ENCODE peak calls at places on chromosomes 5 and 9, in six cellular contexts. One of them, this sample, is unnamed.

GRCh38 chr5:174288436-174288835 is 242.9 kb downstream of the NSG2 start:
- DNase-seq in H1: no peak
- DNase-seq in H9: no peak
- DNase-seq in mesenchymal stem cell: no peak
- DNase-seq in mesendoderm: no peak
- DNase-seq in neuronal stem cell: no peak
- DNase-seq in this sample: no peak

GRCh38 chr5:109689740-109690455 is at the start of gene MAN2A1:
- DNase-seq in mesenchymal stem cell: peak; percentile 81
- DNase-seq in H1: peak; percentile 78
- DNase-seq in mesendoderm: peak; percentile 81
- DNase-seq in H9: peak; percentile 71
- DNase-seq in neuronal stem cell: peak; percentile 73
- DNase-seq in this sample: peak; percentile 47

GRCh38 chr5:34598177-34598794 is 57.8 kb upstream of the RAI14 start:
- DNase-seq in H9: no peak
- DNase-seq in H1: no peak
- DNase-seq in mesenchymal stem cell: peak; percentile 96
- DNase-seq in neuronal stem cell: no peak
- DNase-seq in mesendoderm: no peak
- DNase-seq in this sample: peak; percentile 96

GRCh38 chr5:4905674-4906528 is 234.2 kb upstream of the ADAMTS16 start:
- DNase-seq in H9: peak; percentile 62
- DNase-seq in mesendoderm: peak; percentile 73
- DNase-seq in neuronal stem cell: no peak
- DNase-seq in mesenchymal stem cell: no peak
- DNase-seq in H1: peak; percentile 59
- DNase-seq in this sample: no peak

GRCh38 chr5:56705217-56705616 is 110.1 kb upstream of the MAP3K1 start:
- DNase-seq in mesendoderm: peak; percentile 16
- DNase-seq in H1: no peak
- DNase-seq in H9: no peak
- DNase-seq in neuronal stem cell: no peak
- DNase-seq in mesenchymal stem cell: no peak
- DNase-seq in this sample: no peak

GRCh38 chr5:53942724-53943123 is 367.6 kb downstream of the ARL15 start:
- DNase-seq in neuronal stem cell: no peak
- DNase-seq in mesenchymal stem cell: peak; percentile 37
- DNase-seq in H9: no peak
- DNase-seq in mesendoderm: peak; percentile 73
- DNase-seq in H1: no peak
- DNase-seq in this sample: peak; percentile 86

GRCh38 chr9:23825700-23826099 is 340 bp downstream of the ELAVL2 start:
- DNase-seq in mesenchymal stem cell: peak; percentile 22
- DNase-seq in H1: no peak
- DNase-seq in mesendoderm: no peak
- DNase-seq in neuronal stem cell: no peak
- DNase-seq in H9: no peak
- DNase-seq in this sample: no peak

GRCh38 chr5:160434022-160434531 is 12.4 kb downstream of the PTTG1 start:
- DNase-seq in H1: no peak
- DNase-seq in mesenchymal stem cell: no peak
- DNase-seq in neuronal stem cell: peak; percentile 30
- DNase-seq in H9: peak; percentile 61
- DNase-seq in mesendoderm: peak; percentile 67
- DNase-seq in this sample: no peak

GRCh38 chr5:142323480-142324376 is 1.1 kb downstream of the SPRY4 start:
- DNase-seq in mesenchymal stem cell: peak; percentile 46
- DNase-seq in H1: no peak
- DNase-seq in neuronal stem cell: peak; percentile 11
- DNase-seq in H9: no peak
- DNase-seq in mesendoderm: no peak
- DNase-seq in this sample: peak; percentile 48

GRCh38 chr5:77630246-77631165 is 8.0 kb downstream of the OTP start:
- DNase-seq in H9: peak; percentile 83
- DNase-seq in mesenchymal stem cell: peak; percentile 46
- DNase-seq in neuronal stem cell: no peak
- DNase-seq in mesendoderm: peak; percentile 78
- DNase-seq in H1: peak; percentile 63
- DNase-seq in this sample: no peak

GRCh38 chr9:33151007-33151557 is 16.1 kb downstream of the B4GALT1 start:
- DNase-seq in mesenchymal stem cell: peak; percentile 95
- DNase-seq in H9: no peak
- DNase-seq in neuronal stem cell: no peak
- DNase-seq in H1: no peak
- DNase-seq in mesendoderm: peak; percentile 45
- DNase-seq in this sample: peak; percentile 98

GRCh38 chr5:122492675-122493074 is 180.6 kb downstream of the SNCAIP start:
- DNase-seq in mesendoderm: peak; percentile 68
- DNase-seq in H9: no peak
- DNase-seq in mesenchymal stem cell: peak; percentile 25
- DNase-seq in H1: no peak
- DNase-seq in neuronal stem cell: no peak
- DNase-seq in this sample: no peak

GRCh38 chr5:68251386-68251785 is 35.8 kb downstream of the PIK3R1 start:
- DNase-seq in H1: no peak
- DNase-seq in mesendoderm: peak; percentile 51
- DNase-seq in H9: no peak
- DNase-seq in mesenchymal stem cell: peak; percentile 45
- DNase-seq in neuronal stem cell: no peak
- DNase-seq in this sample: peak; percentile 31

GRCh38 chr9:110095238-110095637 is 112.7 kb downstream of the C9orf152 start:
- DNase-seq in H1: no peak
- DNase-seq in neuronal stem cell: no peak
- DNase-seq in mesenchymal stem cell: peak; percentile 88
- DNase-seq in mesendoderm: no peak
- DNase-seq in H9: no peak
- DNase-seq in this sample: peak; percentile 71

GRCh38 chr9:35728041-35728971 is 3.7 kb downstream of the TLN1 start:
- DNase-seq in mesenchymal stem cell: peak; percentile 86
- DNase-seq in H9: peak; percentile 66
- DNase-seq in mesendoderm: peak; percentile 98
- DNase-seq in neuronal stem cell: peak; percentile 72
- DNase-seq in H1: peak; percentile 56
- DNase-seq in this sample: peak; percentile 90

GRCh38 chr9:18638448-18639249 is 164.7 kb downstream of the ADAMTSL1 start:
- DNase-seq in mesendoderm: no peak
- DNase-seq in H9: no peak
- DNase-seq in neuronal stem cell: no peak
- DNase-seq in mesenchymal stem cell: peak; percentile 9
- DNase-seq in H1: no peak
- DNase-seq in this sample: peak; percentile 77

GRCh38 chr5:133316346-133317343 is 264.8 kb downstream of the HSPA4 start:
- DNase-seq in mesendoderm: peak; percentile 79
- DNase-seq in mesenchymal stem cell: no peak
- DNase-seq in H1: peak; percentile 74
- DNase-seq in neuronal stem cell: peak; percentile 11
- DNase-seq in H9: peak; percentile 82
- DNase-seq in this sample: no peak

GRCh38 chr5:72510610-72511121 is 3.5 kb upstream of the ZNF366 start:
- DNase-seq in mesenchymal stem cell: peak; percentile 96
- DNase-seq in H9: no peak
- DNase-seq in H1: no peak
- DNase-seq in mesendoderm: no peak
- DNase-seq in neuronal stem cell: no peak
- DNase-seq in this sample: peak; percentile 86

GRCh38 chr9:128787583-128788156 is 617 bp downstream of the TBC1D13 start:
- DNase-seq in neuronal stem cell: no peak
- DNase-seq in mesendoderm: peak; percentile 41
- DNase-seq in H1: no peak
- DNase-seq in H9: no peak
- DNase-seq in mesenchymal stem cell: peak; percentile 38
- DNase-seq in this sample: no peak

GRCh38 chr5:16935271-16936149 is 578 bp downstream of the MYO10 start:
- DNase-seq in neuronal stem cell: no peak
- DNase-seq in H9: peak; percentile 34
- DNase-seq in mesenchymal stem cell: no peak
- DNase-seq in H1: peak; percentile 87
- DNase-seq in mesendoderm: peak; percentile 83
- DNase-seq in this sample: no peak

GRCh38 chr5:179276838-179277395 is 68.3 kb downstream of the ADAMTS2 start:
- DNase-seq in neuronal stem cell: no peak
- DNase-seq in H9: no peak
- DNase-seq in mesendoderm: peak; percentile 28
- DNase-seq in H1: no peak
- DNase-seq in mesenchymal stem cell: no peak
- DNase-seq in this sample: no peak

GRCh38 chr5:159208508-159209437 is 580 bp downstream of the RNF145 start:
- DNase-seq in neuronal stem cell: peak; percentile 46
- DNase-seq in mesendoderm: peak; percentile 86
- DNase-seq in H9: peak; percentile 58
- DNase-seq in H1: peak; percentile 64
- DNase-seq in mesenchymal stem cell: peak; percentile 50
- DNase-seq in this sample: peak; percentile 28

GRCh38 chr5:44708611-44709010 is 100.1 kb upstream of the MRPS30 start:
- DNase-seq in H1: no peak
- DNase-seq in mesenchymal stem cell: no peak
- DNase-seq in neuronal stem cell: no peak
- DNase-seq in H9: no peak
- DNase-seq in mesendoderm: no peak
- DNase-seq in this sample: no peak

GRCh38 chr5:127909078-127909477 is 174.5 kb upstream of the SLC12A2 start:
- DNase-seq in mesenchymal stem cell: peak; percentile 37
- DNase-seq in H1: no peak
- DNase-seq in neuronal stem cell: peak; percentile 11
- DNase-seq in mesendoderm: peak; percentile 83
- DNase-seq in H9: peak; percentile 59
- DNase-seq in this sample: peak; percentile 55

GRCh38 chr5:5331838-5332237 is 90.6 kb upstream of the ICE1 start:
- DNase-seq in mesenchymal stem cell: no peak
- DNase-seq in neuronal stem cell: no peak
- DNase-seq in H1: no peak
- DNase-seq in H9: no peak
- DNase-seq in mesendoderm: no peak
- DNase-seq in this sample: no peak

GRCh38 chr5:103849934-103850333 is 287.3 kb upstream of the NUDT12 start:
- DNase-seq in neuronal stem cell: no peak
- DNase-seq in mesendoderm: no peak
- DNase-seq in mesenchymal stem cell: peak; percentile 83
- DNase-seq in H1: no peak
- DNase-seq in H9: no peak
- DNase-seq in this sample: peak; percentile 91

GRCh38 chr5:135060021-135060420 is 26.0 kb upstream of the PITX1 start:
- DNase-seq in H1: no peak
- DNase-seq in H9: no peak
- DNase-seq in neuronal stem cell: no peak
- DNase-seq in mesendoderm: no peak
- DNase-seq in mesenchymal stem cell: no peak
- DNase-seq in this sample: no peak

GRCh38 chr5:154176191-154176590 is 14.3 kb upstream of the GALNT10 start:
- DNase-seq in neuronal stem cell: no peak
- DNase-seq in H9: no peak
- DNase-seq in mesendoderm: no peak
- DNase-seq in H1: no peak
- DNase-seq in mesenchymal stem cell: no peak
- DNase-seq in this sample: peak; percentile 50

GRCh38 chr9:120950421-120951388 is 24.1 kb upstream of the TRAF1 start:
- DNase-seq in mesenchymal stem cell: no peak
- DNase-seq in H1: no peak
- DNase-seq in H9: no peak
- DNase-seq in mesendoderm: no peak
- DNase-seq in neuronal stem cell: no peak
- DNase-seq in this sample: no peak

GRCh38 chr9:106172265-106172664 is 477.9 kb downstream of the TMEM38B start:
- DNase-seq in H9: no peak
- DNase-seq in mesendoderm: no peak
- DNase-seq in neuronal stem cell: no peak
- DNase-seq in H1: no peak
- DNase-seq in mesenchymal stem cell: no peak
- DNase-seq in this sample: no peak

GRCh38 chr9:137741330-137741729 is 122.5 kb downstream of the EHMT1 start:
- DNase-seq in mesenchymal stem cell: no peak
- DNase-seq in H1: no peak
- DNase-seq in mesendoderm: no peak
- DNase-seq in neuronal stem cell: no peak
- DNase-seq in H9: no peak
- DNase-seq in this sample: no peak
- H2BK15ac ChIP-seq in mesenchymal stem cell: no peak overlapping the region
- H2BK15ac ChIP-seq in H1: no peak overlapping the region
- H2BK15ac ChIP-seq in mesendoderm: no peak overlapping the region
- H2BK15ac ChIP-seq in neuronal stem cell: no peak overlapping the region
- H2BK15ac ChIP-seq in H9: no peak overlapping the region
- H2BK15ac ChIP-seq in this sample: no peak overlapping the region

GRCh38 chr9:7636297-7636696 is 163.3 kb downstream of the DMAC1 start:
- DNase-seq in neuronal stem cell: no peak
- DNase-seq in H9: no peak
- DNase-seq in mesendoderm: no peak
- DNase-seq in H1: no peak
- DNase-seq in mesenchymal stem cell: no peak
- DNase-seq in this sample: no peak
- H2BK15ac ChIP-seq in neuronal stem cell: no peak overlapping the region
- H2BK15ac ChIP-seq in H9: no peak overlapping the region
- H2BK15ac ChIP-seq in mesendoderm: no peak overlapping the region
- H2BK15ac ChIP-seq in H1: no peak overlapping the region
- H2BK15ac ChIP-seq in mesenchymal stem cell: no peak overlapping the region
- H2BK15ac ChIP-seq in this sample: no peak overlapping the region

GRCh38 chr5:10566556-10567068 is 2.7 kb downstream of the ANKRD33B start:
- DNase-seq in mesendoderm: no peak
- DNase-seq in H9: no peak
- DNase-seq in H1: no peak
- DNase-seq in neuronal stem cell: no peak
- DNase-seq in mesenchymal stem cell: no peak
- DNase-seq in this sample: no peak
- H2BK15ac ChIP-seq in mesendoderm: no peak overlapping the region
- H2BK15ac ChIP-seq in H9: no peak overlapping the region
- H2BK15ac ChIP-seq in H1: no peak overlapping the region
- H2BK15ac ChIP-seq in neuronal stem cell: no peak overlapping the region
- H2BK15ac ChIP-seq in mesenchymal stem cell: no peak overlapping the region
- H2BK15ac ChIP-seq in this sample: no peak overlapping the region

GRCh38 chr9:79028101-79028500 is 543.7 kb upstream of the TLE4 start:
- DNase-seq in H1: no peak
- DNase-seq in mesenchymal stem cell: peak; percentile 11
- DNase-seq in neuronal stem cell: no peak
- DNase-seq in H9: no peak
- DNase-seq in mesendoderm: no peak
- DNase-seq in this sample: peak; percentile 73
- H2BK15ac ChIP-seq in H1: no peak overlapping the region
- H2BK15ac ChIP-seq in mesenchymal stem cell: no peak overlapping the region
- H2BK15ac ChIP-seq in neuronal stem cell: no peak overlapping the region
- H2BK15ac ChIP-seq in H9: no peak overlapping the region
- H2BK15ac ChIP-seq in mesendoderm: no peak overlapping the region
- H2BK15ac ChIP-seq in this sample: peak overlapping the region; percentile 75